ENCODE peak calls at places on chromosomes 6 and 20, in eight cellular contexts. One of them, this sample, is unnamed.

GRCh38 chr6:146028250-146028789 is 542 bp upstream of the GRM1 start:
- DNase-seq in GM12878: no peak
- DNase-seq in HepG2: peak
- DNase-seq in A549: peak
- DNase-seq in endothelial cell of umbilical vein: peak
- DNase-seq in H1: peak
- DNase-seq in K562: peak
- DNase-seq in HCT116: no peak
- DNase-seq in this sample: peak

GRCh38 chr20:14148042-14148441 is 152.7 kb downstream of the MACROD2 start:
- DNase-seq in GM12878: no peak
- DNase-seq in endothelial cell of umbilical vein: no peak
- DNase-seq in A549: no peak
- DNase-seq in K562: no peak
- DNase-seq in H1: no peak
- DNase-seq in HepG2: no peak
- DNase-seq in HCT116: no peak
- DNase-seq in this sample: no peak

GRCh38 chr6:6455272-6455671 is 133.2 kb upstream of the LY86 start:
- DNase-seq in H1: no peak
- DNase-seq in HepG2: no peak
- DNase-seq in K562: no peak
- DNase-seq in GM12878: no peak
- DNase-seq in A549: no peak
- DNase-seq in endothelial cell of umbilical vein: no peak
- DNase-seq in HCT116: no peak
- DNase-seq in this sample: no peak

GRCh38 chr6:35729722-35730121 is 7.1 kb upstream of the ARMC12 start:
- DNase-seq in K562: no peak
- DNase-seq in GM12878: no peak
- DNase-seq in HepG2: no peak
- DNase-seq in H1: no peak
- DNase-seq in A549: no peak
- DNase-seq in HCT116: no peak
- DNase-seq in endothelial cell of umbilical vein: no peak
- DNase-seq in this sample: no peak

GRCh38 chr20:50353289-50353961 is 156.8 kb upstream of the PTPN1 start:
- DNase-seq in endothelial cell of umbilical vein: no peak
- DNase-seq in A549: no peak
- DNase-seq in HCT116: no peak
- DNase-seq in GM12878: no peak
- DNase-seq in H1: no peak
- DNase-seq in HepG2: peak
- DNase-seq in K562: no peak
- DNase-seq in this sample: peak

GRCh38 chr20:64222273-64222672 is 33.3 kb upstream of the PCMTD2 start:
- DNase-seq in endothelial cell of umbilical vein: no peak
- DNase-seq in HepG2: no peak
- DNase-seq in H1: no peak
- DNase-seq in GM12878: no peak
- DNase-seq in A549: no peak
- DNase-seq in HCT116: no peak
- DNase-seq in K562: no peak
- DNase-seq in this sample: no peak

GRCh38 chr6:52691718-52692117 is 20.8 kb downstream of the TMEM14A start:
- DNase-seq in HepG2: no peak
- DNase-seq in HCT116: no peak
- DNase-seq in endothelial cell of umbilical vein: no peak
- DNase-seq in K562: no peak
- DNase-seq in GM12878: no peak
- DNase-seq in A549: no peak
- DNase-seq in H1: no peak
- DNase-seq in this sample: no peak

GRCh38 chr6:166375013-166375412 is 7.7 kb downstream of the MPC1 start:
- DNase-seq in A549: no peak
- DNase-seq in GM12878: no peak
- DNase-seq in HCT116: no peak
- DNase-seq in K562: no peak
- DNase-seq in endothelial cell of umbilical vein: no peak
- DNase-seq in HepG2: no peak
- DNase-seq in H1: no peak
- DNase-seq in this sample: no peak

GRCh38 chr6:152701081-152701862 is 3.6 kb downstream of the MYCT1 start:
- DNase-seq in H1: no peak
- DNase-seq in GM12878: no peak
- DNase-seq in K562: no peak
- DNase-seq in endothelial cell of umbilical vein: peak
- DNase-seq in HCT116: no peak
- DNase-seq in A549: no peak
- DNase-seq in HepG2: no peak
- DNase-seq in this sample: no peak

GRCh38 chr6:110543106-110543505 is 66.7 kb upstream of the SLC22A16 start:
- DNase-seq in K562: no peak
- DNase-seq in endothelial cell of umbilical vein: no peak
- DNase-seq in A549: no peak
- DNase-seq in H1: no peak
- DNase-seq in GM12878: no peak
- DNase-seq in HCT116: no peak
- DNase-seq in HepG2: no peak
- DNase-seq in this sample: no peak

GRCh38 chr20:35669681-35670080 is 5.0 kb upstream of the CPNE1 start:
- DNase-seq in GM12878: no peak
- DNase-seq in H1: no peak
- DNase-seq in A549: no peak
- DNase-seq in endothelial cell of umbilical vein: no peak
- DNase-seq in HepG2: no peak
- DNase-seq in HCT116: no peak
- DNase-seq in K562: no peak
- DNase-seq in this sample: no peak

GRCh38 chr6:81863123-81863522 is 110.6 kb upstream of the TENT5A start:
- DNase-seq in HCT116: no peak
- DNase-seq in H1: no peak
- DNase-seq in endothelial cell of umbilical vein: no peak
- DNase-seq in A549: no peak
- DNase-seq in K562: no peak
- DNase-seq in HepG2: peak
- DNase-seq in GM12878: no peak
- DNase-seq in this sample: no peak

GRCh38 chr20:3218307-3218988 is 9.2 kb downstream of the ITPA start:
- DNase-seq in endothelial cell of umbilical vein: peak
- DNase-seq in HCT116: no peak
- DNase-seq in HepG2: peak
- DNase-seq in K562: peak
- DNase-seq in H1: peak
- DNase-seq in GM12878: no peak
- DNase-seq in A549: peak
- DNase-seq in this sample: peak

GRCh38 chr6:87929843-87930288 is 117.8 kb upstream of the SPACA1 start:
- DNase-seq in GM12878: peak
- DNase-seq in HepG2: peak
- DNase-seq in endothelial cell of umbilical vein: peak
- DNase-seq in A549: peak
- DNase-seq in HCT116: peak
- DNase-seq in H1: peak
- DNase-seq in K562: peak
- DNase-seq in this sample: peak

GRCh38 chr6:160221423-160221822 is 37.2 kb downstream of the SLC22A2 start:
- DNase-seq in A549: no peak
- DNase-seq in K562: no peak
- DNase-seq in GM12878: peak
- DNase-seq in HepG2: peak
- DNase-seq in H1: no peak
- DNase-seq in endothelial cell of umbilical vein: no peak
- DNase-seq in HCT116: no peak
- DNase-seq in this sample: peak

GRCh38 chr6:88499845-88500699 is 333.9 kb upstream of the CNR1 start:
- DNase-seq in endothelial cell of umbilical vein: no peak
- DNase-seq in K562: no peak
- DNase-seq in GM12878: peak
- DNase-seq in A549: no peak
- DNase-seq in H1: no peak
- DNase-seq in HepG2: no peak
- DNase-seq in HCT116: no peak
- DNase-seq in this sample: no peak

GRCh38 chr6:43695078-43695966 is 7.7 kb upstream of the MRPS18A start:
- DNase-seq in H1: peak
- DNase-seq in HCT116: no peak
- DNase-seq in GM12878: no peak
- DNase-seq in HepG2: no peak
- DNase-seq in K562: no peak
- DNase-seq in A549: no peak
- DNase-seq in endothelial cell of umbilical vein: no peak
- DNase-seq in this sample: no peak

GRCh38 chr6:16681260-16681873 is 79.9 kb downstream of the ATXN1 start:
- DNase-seq in K562: no peak
- DNase-seq in H1: no peak
- DNase-seq in GM12878: no peak
- DNase-seq in HCT116: peak
- DNase-seq in HepG2: peak
- DNase-seq in endothelial cell of umbilical vein: peak
- DNase-seq in A549: peak
- DNase-seq in this sample: peak

GRCh38 chr6:36657942-36658544 is 20.5 kb upstream of the CDKN1A start:
- DNase-seq in A549: no peak
- DNase-seq in endothelial cell of umbilical vein: no peak
- DNase-seq in GM12878: no peak
- DNase-seq in HepG2: no peak
- DNase-seq in K562: no peak
- DNase-seq in H1: no peak
- DNase-seq in HCT116: no peak
- DNase-seq in this sample: no peak

GRCh38 chr6:17427062-17427461 is 33.7 kb downstream of the CAP2 start:
- DNase-seq in K562: no peak
- DNase-seq in HCT116: no peak
- DNase-seq in H1: no peak
- DNase-seq in HepG2: no peak
- DNase-seq in GM12878: no peak
- DNase-seq in A549: no peak
- DNase-seq in endothelial cell of umbilical vein: no peak
- DNase-seq in this sample: no peak

GRCh38 chr6:63808576-63808975 is 173.0 kb downstream of the PHF3 start:
- DNase-seq in H1: no peak
- DNase-seq in GM12878: no peak
- DNase-seq in HCT116: no peak
- DNase-seq in A549: no peak
- DNase-seq in endothelial cell of umbilical vein: no peak
- DNase-seq in K562: no peak
- DNase-seq in HepG2: no peak
- DNase-seq in this sample: no peak

GRCh38 chr6:40542175-40542764 is 44.9 kb downstream of the LRFN2 start:
- DNase-seq in K562: no peak
- DNase-seq in HepG2: no peak
- DNase-seq in endothelial cell of umbilical vein: no peak
- DNase-seq in H1: no peak
- DNase-seq in GM12878: no peak
- DNase-seq in HCT116: no peak
- DNase-seq in A549: no peak
- DNase-seq in this sample: no peak

GRCh38 chr6:76708641-76709331 is 636.3 kb upstream of the IMPG1 start:
- DNase-seq in endothelial cell of umbilical vein: peak
- DNase-seq in K562: no peak
- DNase-seq in H1: no peak
- DNase-seq in HCT116: peak
- DNase-seq in A549: no peak
- DNase-seq in HepG2: no peak
- DNase-seq in GM12878: no peak
- DNase-seq in this sample: no peak

GRCh38 chr6:107625264-107625663 is 135.3 kb downstream of the SOBP start:
- DNase-seq in endothelial cell of umbilical vein: no peak
- DNase-seq in GM12878: no peak
- DNase-seq in HepG2: no peak
- DNase-seq in H1: no peak
- DNase-seq in HCT116: no peak
- DNase-seq in K562: no peak
- DNase-seq in A549: no peak
- DNase-seq in this sample: no peak

GRCh38 chr20:59565768-59566461 is 38.4 kb upstream of the PHACTR3 start:
- DNase-seq in endothelial cell of umbilical vein: no peak
- DNase-seq in H1: no peak
- DNase-seq in HepG2: no peak
- DNase-seq in GM12878: no peak
- DNase-seq in K562: no peak
- DNase-seq in A549: no peak
- DNase-seq in HCT116: no peak
- DNase-seq in this sample: no peak

GRCh38 chr20:34675993-34676641 is 775 bp downstream of the PIGU start:
- DNase-seq in GM12878: no peak
- DNase-seq in K562: no peak
- DNase-seq in HCT116: no peak
- DNase-seq in HepG2: no peak
- DNase-seq in H1: no peak
- DNase-seq in A549: no peak
- DNase-seq in endothelial cell of umbilical vein: no peak
- DNase-seq in this sample: no peak

GRCh38 chr6:153058909-153059308 is 56.4 kb upstream of the MTRF1L start:
- DNase-seq in K562: no peak
- DNase-seq in HCT116: no peak
- DNase-seq in A549: no peak
- DNase-seq in GM12878: no peak
- DNase-seq in H1: no peak
- DNase-seq in endothelial cell of umbilical vein: no peak
- DNase-seq in HepG2: no peak
- DNase-seq in this sample: no peak

GRCh38 chr6:139230421-139230840 is 61.4 kb downstream of the TXLNB start:
- DNase-seq in A549: no peak
- DNase-seq in H1: no peak
- DNase-seq in GM12878: no peak
- DNase-seq in K562: no peak
- DNase-seq in endothelial cell of umbilical vein: no peak
- DNase-seq in HCT116: no peak
- DNase-seq in HepG2: no peak
- DNase-seq in this sample: peak
- TF ChIP-seq CTCF in A549: no peak
- TF ChIP-seq CTCF in H1: peak
- TF ChIP-seq CTCF in GM12878: peak
- TF ChIP-seq CTCF in K562: no peak
- TF ChIP-seq CTCF in endothelial cell of umbilical vein: no peak
- TF ChIP-seq CTCF in HCT116: peak
- TF ChIP-seq CTCF in HepG2: no peak
- TF ChIP-seq CTCF in this sample: no peak

GRCh38 chr6:136011475-136011874 is 160.0 kb downstream of the PDE7B start:
- DNase-seq in K562: no peak
- DNase-seq in endothelial cell of umbilical vein: no peak
- DNase-seq in A549: no peak
- DNase-seq in HepG2: no peak
- DNase-seq in GM12878: no peak
- DNase-seq in H1: no peak
- DNase-seq in HCT116: no peak
- DNase-seq in this sample: no peak
- TF ChIP-seq MAX in K562: no peak
- TF ChIP-seq MAX in endothelial cell of umbilical vein: no peak
- TF ChIP-seq MAX in A549: no peak
- TF ChIP-seq MAX in HepG2: no peak
- TF ChIP-seq MAX in GM12878: no peak
- TF ChIP-seq MAX in H1: no peak
- TF ChIP-seq MAX in HCT116: no peak
- TF ChIP-seq MAX in this sample: no peak

GRCh38 chr20:36875702-36876472 is at the start of gene TLDC2:
- DNase-seq in A549: no peak
- DNase-seq in GM12878: no peak
- DNase-seq in HCT116: no peak
- DNase-seq in HepG2: peak
- DNase-seq in endothelial cell of umbilical vein: no peak
- DNase-seq in H1: no peak
- DNase-seq in K562: no peak
- DNase-seq in this sample: no peak
- TF ChIP-seq POLR2A in A549: no peak
- TF ChIP-seq POLR2A in GM12878: no peak
- TF ChIP-seq POLR2A in HCT116: no peak
- TF ChIP-seq POLR2A in HepG2: peak
- TF ChIP-seq POLR2A in endothelial cell of umbilical vein: no peak
- TF ChIP-seq POLR2A in H1: no peak
- TF ChIP-seq POLR2A in K562: no peak
- TF ChIP-seq POLR2A in this sample: no peak

GRCh38 chr20:40689943-40690835 is 1.2 kb upstream of the MAFB start:
- DNase-seq in HCT116: peak
- DNase-seq in H1: peak
- DNase-seq in A549: peak
- DNase-seq in endothelial cell of umbilical vein: peak
- DNase-seq in GM12878: no peak
- DNase-seq in HepG2: peak
- DNase-seq in K562: peak
- DNase-seq in this sample: peak
- TF ChIP-seq CTCF in HCT116: peak
- TF ChIP-seq CTCF in H1: peak
- TF ChIP-seq CTCF in A549: peak
- TF ChIP-seq CTCF in endothelial cell of umbilical vein: peak
- TF ChIP-seq CTCF in GM12878: peak
- TF ChIP-seq CTCF in HepG2: peak
- TF ChIP-seq CTCF in K562: peak
- TF ChIP-seq CTCF in this sample: peak